ENCODE peak calls at places on chromosomes 6 and 20, in six cellular contexts. One of them, this sample, is unnamed.

GRCh38 chr20:22866757-22867425 is 168.2 kb upstream of the SSTR4 start:
- DNase-seq in HepG2: no peak
- DNase-seq in ovary: no peak
- DNase-seq in naive thymus-derived CD4-positive, alpha-beta T cell: no peak
- DNase-seq in HL-60: no peak
- DNase-seq in heart left ventricle: no peak
- DNase-seq in this sample: no peak

GRCh38 chr20:56986931-56987720 is 279.3 kb downstream of the BMP7 start:
- DNase-seq in ovary: no peak
- DNase-seq in heart left ventricle: no peak
- DNase-seq in naive thymus-derived CD4-positive, alpha-beta T cell: no peak
- DNase-seq in HL-60: no peak
- DNase-seq in HepG2: no peak
- DNase-seq in this sample: no peak

GRCh38 chr6:31121131-31121790 is 1.0 kb upstream of the CDSN start:
- DNase-seq in HL-60: no peak
- DNase-seq in heart left ventricle: no peak
- DNase-seq in naive thymus-derived CD4-positive, alpha-beta T cell: no peak
- DNase-seq in ovary: no peak
- DNase-seq in HepG2: no peak
- DNase-seq in this sample: no peak

GRCh38 chr6:33192671-33193602 is 670 bp upstream of the COL11A2 start:
- DNase-seq in naive thymus-derived CD4-positive, alpha-beta T cell: no peak
- DNase-seq in HepG2: no peak
- DNase-seq in HL-60: no peak
- DNase-seq in heart left ventricle: peak
- DNase-seq in ovary: peak
- DNase-seq in this sample: no peak

GRCh38 chr20:40336034-40336433 is 353.0 kb downstream of the MAFB start:
- DNase-seq in naive thymus-derived CD4-positive, alpha-beta T cell: no peak
- DNase-seq in HepG2: no peak
- DNase-seq in ovary: no peak
- DNase-seq in heart left ventricle: no peak
- DNase-seq in HL-60: no peak
- DNase-seq in this sample: no peak

GRCh38 chr6:30974488-30975252 is 8.8 kb upstream of the MUC21 start:
- DNase-seq in heart left ventricle: no peak
- DNase-seq in HepG2: no peak
- DNase-seq in ovary: no peak
- DNase-seq in naive thymus-derived CD4-positive, alpha-beta T cell: no peak
- DNase-seq in HL-60: no peak
- DNase-seq in this sample: no peak

GRCh38 chr6:43940393-43941087 is 170.5 kb downstream of the VEGFA start:
- DNase-seq in naive thymus-derived CD4-positive, alpha-beta T cell: no peak
- DNase-seq in ovary: peak
- DNase-seq in HepG2: no peak
- DNase-seq in HL-60: no peak
- DNase-seq in heart left ventricle: no peak
- DNase-seq in this sample: no peak

GRCh38 chr6:149593443-149593842 is 27.3 kb downstream of the GINM1 start:
- DNase-seq in HL-60: no peak
- DNase-seq in naive thymus-derived CD4-positive, alpha-beta T cell: no peak
- DNase-seq in heart left ventricle: no peak
- DNase-seq in ovary: no peak
- DNase-seq in HepG2: no peak
- DNase-seq in this sample: no peak

GRCh38 chr20:48824830-48825550 is 2.8 kb downstream of the PREX1 start:
- DNase-seq in ovary: no peak
- DNase-seq in HepG2: no peak
- DNase-seq in HL-60: no peak
- DNase-seq in heart left ventricle: no peak
- DNase-seq in naive thymus-derived CD4-positive, alpha-beta T cell: no peak
- DNase-seq in this sample: no peak

GRCh38 chr6:105901583-105901982 is 184.6 kb upstream of the PRDM1 start:
- DNase-seq in ovary: no peak
- DNase-seq in HL-60: no peak
- DNase-seq in heart left ventricle: no peak
- DNase-seq in naive thymus-derived CD4-positive, alpha-beta T cell: no peak
- DNase-seq in HepG2: no peak
- DNase-seq in this sample: no peak

GRCh38 chr6:105902401-105903031 is 183.6 kb upstream of the PRDM1 start:
- DNase-seq in heart left ventricle: no peak
- DNase-seq in HepG2: no peak
- DNase-seq in ovary: no peak
- DNase-seq in HL-60: no peak
- DNase-seq in naive thymus-derived CD4-positive, alpha-beta T cell: no peak
- DNase-seq in this sample: no peak

GRCh38 chr6:105898286-105898685 is 187.8 kb upstream of the PRDM1 start:
- DNase-seq in HepG2: no peak
- DNase-seq in naive thymus-derived CD4-positive, alpha-beta T cell: no peak
- DNase-seq in heart left ventricle: no peak
- DNase-seq in HL-60: no peak
- DNase-seq in ovary: no peak
- DNase-seq in this sample: no peak

GRCh38 chr6:105897131-105897530 is 189.0 kb upstream of the PRDM1 start:
- DNase-seq in ovary: no peak
- DNase-seq in HepG2: no peak
- DNase-seq in heart left ventricle: no peak
- DNase-seq in naive thymus-derived CD4-positive, alpha-beta T cell: no peak
- DNase-seq in HL-60: no peak
- DNase-seq in this sample: no peak

GRCh38 chr6:105900120-105900937 is 185.8 kb upstream of the PRDM1 start:
- DNase-seq in heart left ventricle: no peak
- DNase-seq in HL-60: no peak
- DNase-seq in naive thymus-derived CD4-positive, alpha-beta T cell: no peak
- DNase-seq in ovary: no peak
- DNase-seq in HepG2: no peak
- DNase-seq in this sample: no peak
- H3K4me3 ChIP-seq in heart left ventricle: no peak
- H3K4me3 ChIP-seq in HL-60: no peak
- H3K4me3 ChIP-seq in naive thymus-derived CD4-positive, alpha-beta T cell: no peak
- H3K4me3 ChIP-seq in ovary: no peak
- H3K4me3 ChIP-seq in HepG2: no peak
- H3K4me3 ChIP-seq in this sample: no peak

GRCh38 chr6:28769626-28770402 is 154.0 kb downstream of the TRIM27 start:
- DNase-seq in ovary: no peak
- DNase-seq in HepG2: no peak
- DNase-seq in naive thymus-derived CD4-positive, alpha-beta T cell: no peak
- DNase-seq in HL-60: no peak
- DNase-seq in heart left ventricle: no peak
- DNase-seq in this sample: no peak
- H3K4me3 ChIP-seq in ovary: no peak
- H3K4me3 ChIP-seq in HepG2: no peak
- H3K4me3 ChIP-seq in naive thymus-derived CD4-positive, alpha-beta T cell: no peak
- H3K4me3 ChIP-seq in HL-60: no peak
- H3K4me3 ChIP-seq in heart left ventricle: no peak
- H3K4me3 ChIP-seq in this sample: no peak

DNA sequence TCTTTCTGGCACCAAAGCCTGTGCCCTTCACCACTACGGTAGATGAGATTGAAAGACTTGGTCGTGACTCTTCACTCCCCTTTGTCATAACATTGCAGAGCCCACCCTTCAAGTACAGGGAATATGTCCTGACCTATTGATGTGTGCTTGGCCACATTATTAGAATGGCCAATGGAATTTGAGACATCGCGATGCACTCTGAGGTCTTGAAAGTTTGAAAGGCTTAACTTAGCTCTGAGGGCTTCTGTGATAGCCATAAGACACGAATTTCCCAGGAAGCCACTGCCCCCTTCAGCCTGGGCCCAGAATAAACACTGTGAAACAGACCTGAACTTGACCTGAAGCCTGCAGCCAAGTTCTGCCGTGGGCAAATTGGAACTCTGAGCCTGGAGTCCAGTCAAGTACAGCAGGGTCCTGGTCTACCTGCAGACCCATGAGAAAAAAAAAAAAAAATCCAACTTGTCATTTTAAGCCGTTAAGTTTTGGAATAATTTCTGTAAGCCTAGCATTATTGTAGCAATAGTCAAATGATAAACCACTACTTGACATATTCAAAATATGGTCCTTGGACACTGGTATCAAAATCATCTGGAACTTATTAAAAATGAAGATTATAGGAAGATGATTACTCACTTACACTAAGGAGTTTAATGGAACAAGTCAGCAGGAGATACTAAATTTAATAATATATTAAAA is 36.9 kb upstream of the TRAF3IP2 start:
- DNase-seq in HepG2: peak
- DNase-seq in ovary: no peak
- DNase-seq in naive thymus-derived CD4-positive, alpha-beta T cell: no peak
- DNase-seq in heart left ventricle: peak
- DNase-seq in HL-60: no peak
- DNase-seq in this sample: peak
- H3K4me3 ChIP-seq in HepG2: no peak
- H3K4me3 ChIP-seq in ovary: no peak
- H3K4me3 ChIP-seq in naive thymus-derived CD4-positive, alpha-beta T cell: no peak
- H3K4me3 ChIP-seq in heart left ventricle: no peak
- H3K4me3 ChIP-seq in HL-60: no peak
- H3K4me3 ChIP-seq in this sample: no peak

GRCh38 chr6:135054238-135054574 is 416 bp downstream of the HBS1L start:
- DNase-seq in HL-60: no peak
- DNase-seq in naive thymus-derived CD4-positive, alpha-beta T cell: no peak
- DNase-seq in HepG2: peak
- DNase-seq in heart left ventricle: no peak
- DNase-seq in ovary: no peak
- DNase-seq in this sample: no peak

GRCh38 chr6:135056632-135057031 is 2.0 kb upstream of the HBS1L start:
- DNase-seq in ovary: no peak
- DNase-seq in HepG2: no peak
- DNase-seq in heart left ventricle: no peak
- DNase-seq in naive thymus-derived CD4-positive, alpha-beta T cell: no peak
- DNase-seq in HL-60: no peak
- DNase-seq in this sample: no peak

GRCh38 chr6:135053433-135053832 is 1.2 kb downstream of the HBS1L start:
- DNase-seq in ovary: no peak
- DNase-seq in heart left ventricle: no peak
- DNase-seq in naive thymus-derived CD4-positive, alpha-beta T cell: no peak
- DNase-seq in HepG2: no peak
- DNase-seq in HL-60: no peak
- DNase-seq in this sample: no peak

GRCh38 chr6:135054575-135055498 is at the start of gene HBS1L:
- DNase-seq in HL-60: peak
- DNase-seq in heart left ventricle: peak
- DNase-seq in HepG2: peak
- DNase-seq in naive thymus-derived CD4-positive, alpha-beta T cell: peak
- DNase-seq in ovary: peak
- DNase-seq in this sample: peak

GRCh38 chr6:135052939-135053338 is 1.7 kb downstream of the HBS1L start:
- DNase-seq in HepG2: no peak
- DNase-seq in ovary: no peak
- DNase-seq in HL-60: no peak
- DNase-seq in heart left ventricle: no peak
- DNase-seq in naive thymus-derived CD4-positive, alpha-beta T cell: no peak
- DNase-seq in this sample: no peak
- H3K4me3 ChIP-seq in HepG2: peak
- H3K4me3 ChIP-seq in ovary: no peak
- H3K4me3 ChIP-seq in HL-60: peak
- H3K4me3 ChIP-seq in heart left ventricle: no peak
- H3K4me3 ChIP-seq in naive thymus-derived CD4-positive, alpha-beta T cell: peak
- H3K4me3 ChIP-seq in this sample: no peak

GRCh38 chr6:37257320-37257633 is 295 bp upstream of the TBC1D22B start:
- DNase-seq in HL-60: no peak
- DNase-seq in heart left ventricle: no peak
- DNase-seq in naive thymus-derived CD4-positive, alpha-beta T cell: no peak
- DNase-seq in HepG2: no peak
- DNase-seq in ovary: no peak
- DNase-seq in this sample: no peak
- H3K4me3 ChIP-seq in HL-60: peak
- H3K4me3 ChIP-seq in heart left ventricle: peak
- H3K4me3 ChIP-seq in naive thymus-derived CD4-positive, alpha-beta T cell: peak
- H3K4me3 ChIP-seq in HepG2: peak
- H3K4me3 ChIP-seq in ovary: peak
- H3K4me3 ChIP-seq in this sample: peak

GRCh38 chr6:121592261-121592935 is 157.0 kb downstream of the GJA1 start:
- DNase-seq in HL-60: no peak
- DNase-seq in heart left ventricle: no peak
- DNase-seq in ovary: no peak
- DNase-seq in naive thymus-derived CD4-positive, alpha-beta T cell: no peak
- DNase-seq in HepG2: no peak
- DNase-seq in this sample: no peak

GRCh38 chr6:121595646-121596045 is 160.2 kb downstream of the GJA1 start:
- DNase-seq in naive thymus-derived CD4-positive, alpha-beta T cell: no peak
- DNase-seq in heart left ventricle: no peak
- DNase-seq in HepG2: no peak
- DNase-seq in HL-60: no peak
- DNase-seq in ovary: no peak
- DNase-seq in this sample: no peak

GRCh38 chr6:121592955-121593665 is 157.7 kb downstream of the GJA1 start:
- DNase-seq in heart left ventricle: no peak
- DNase-seq in HL-60: no peak
- DNase-seq in naive thymus-derived CD4-positive, alpha-beta T cell: no peak
- DNase-seq in ovary: no peak
- DNase-seq in HepG2: no peak
- DNase-seq in this sample: no peak

GRCh38 chr6:121596441-121596840 is 161.0 kb downstream of the GJA1 start:
- DNase-seq in naive thymus-derived CD4-positive, alpha-beta T cell: no peak
- DNase-seq in HL-60: no peak
- DNase-seq in ovary: no peak
- DNase-seq in HepG2: no peak
- DNase-seq in heart left ventricle: no peak
- DNase-seq in this sample: no peak

GRCh38 chr6:121594053-121594452 is 158.6 kb downstream of the GJA1 start:
- DNase-seq in ovary: no peak
- DNase-seq in HepG2: no peak
- DNase-seq in naive thymus-derived CD4-positive, alpha-beta T cell: no peak
- DNase-seq in HL-60: no peak
- DNase-seq in heart left ventricle: no peak
- DNase-seq in this sample: no peak
- H3K4me3 ChIP-seq in ovary: no peak
- H3K4me3 ChIP-seq in HepG2: no peak
- H3K4me3 ChIP-seq in naive thymus-derived CD4-positive, alpha-beta T cell: no peak
- H3K4me3 ChIP-seq in HL-60: no peak
- H3K4me3 ChIP-seq in heart left ventricle: no peak
- H3K4me3 ChIP-seq in this sample: no peak

DNA sequence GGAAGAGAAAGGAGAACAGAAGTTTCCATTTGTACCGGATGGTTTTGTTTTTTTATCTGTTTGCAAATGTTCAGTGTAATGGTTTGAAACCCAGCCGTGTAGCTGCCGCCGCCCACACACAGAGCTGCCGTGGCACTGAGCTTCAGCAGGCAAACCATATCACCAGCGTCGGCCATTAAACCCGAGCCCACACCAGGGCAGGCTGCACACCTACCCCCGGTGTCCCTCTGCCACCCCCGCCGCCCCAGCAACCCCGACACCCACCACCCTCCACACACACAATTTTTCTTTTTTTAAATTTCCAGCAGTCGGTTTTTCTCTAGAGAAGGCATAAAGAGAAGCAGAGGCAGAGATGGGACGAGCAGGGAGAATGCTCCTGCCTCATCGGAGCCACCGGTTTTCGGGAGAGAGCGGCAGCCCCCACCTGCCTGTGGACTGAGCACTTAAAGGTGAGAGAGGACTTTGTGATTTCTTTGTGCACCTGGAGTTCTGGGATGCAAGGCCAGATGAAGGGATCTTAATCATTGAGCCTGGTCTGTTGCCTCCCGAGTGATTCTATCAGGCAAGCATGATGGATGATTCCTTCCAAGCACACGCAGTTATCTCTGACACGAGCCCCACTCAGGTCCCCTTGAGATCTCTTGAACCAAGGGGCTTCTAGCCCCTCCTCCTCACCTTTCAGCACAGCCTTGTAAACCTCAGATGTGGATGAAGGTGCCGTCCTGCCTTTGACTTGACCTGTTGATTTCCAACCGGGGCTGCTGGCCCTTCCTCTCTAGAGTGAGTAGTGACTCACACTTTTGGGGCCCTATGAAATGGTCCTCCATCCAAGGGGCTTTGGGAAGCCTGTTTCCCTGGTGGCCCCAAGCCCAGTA is 17.5 kb upstream of the ZNF831 start:
- DNase-seq in ovary: no peak
- DNase-seq in HepG2: no peak
- DNase-seq in heart left ventricle: no peak
- DNase-seq in naive thymus-derived CD4-positive, alpha-beta T cell: peak
- DNase-seq in HL-60: no peak
- DNase-seq in this sample: no peak
- H3K4me3 ChIP-seq in ovary: no peak
- H3K4me3 ChIP-seq in HepG2: no peak
- H3K4me3 ChIP-seq in heart left ventricle: no peak
- H3K4me3 ChIP-seq in naive thymus-derived CD4-positive, alpha-beta T cell: peak
- H3K4me3 ChIP-seq in HL-60: no peak
- H3K4me3 ChIP-seq in this sample: peak